ENCODE peak calls at places on chromosome 5, in nine cellular contexts. One of them, this sample, is unnamed. For H3K4me1, the result is how much of the 10 kb centered on the place peaks cover.

GRCh38 chr5:176851871-176852270 is 41.5 kb downstream of the UNC5A start:
- DNase-seq in Peyer's patch: no peak
- DNase-seq in right cardiac atrium: peak
- DNase-seq in CD4-positive, alpha-beta memory T cell: no peak
- DNase-seq in cardiac muscle cell: no peak
- DNase-seq in kidney: no peak
- DNase-seq in stomach: no peak
- DNase-seq in GM23248: no peak
- DNase-seq in A549: no peak
- DNase-seq in this sample: no peak

GRCh38 chr5:83608122-83608521 is 112.5 kb downstream of the HAPLN1 start:
- DNase-seq in kidney: no peak
- DNase-seq in right cardiac atrium: peak
- DNase-seq in stomach: peak
- DNase-seq in cardiac muscle cell: peak
- DNase-seq in GM23248: peak
- DNase-seq in A549: peak
- DNase-seq in CD4-positive, alpha-beta memory T cell: no peak
- DNase-seq in Peyer's patch: no peak
- DNase-seq in this sample: peak

GRCh38 chr5:111668713-111669112 is 88.3 kb downstream of the NREP start:
- DNase-seq in GM23248: peak
- DNase-seq in cardiac muscle cell: no peak
- DNase-seq in kidney: no peak
- DNase-seq in CD4-positive, alpha-beta memory T cell: no peak
- DNase-seq in A549: no peak
- DNase-seq in stomach: no peak
- DNase-seq in Peyer's patch: no peak
- DNase-seq in right cardiac atrium: no peak
- DNase-seq in this sample: no peak

GRCh38 chr5:55626805-55627204 is 85.3 kb downstream of the SLC38A9 start:
- DNase-seq in CD4-positive, alpha-beta memory T cell: no peak
- DNase-seq in kidney: no peak
- DNase-seq in GM23248: peak
- DNase-seq in right cardiac atrium: no peak
- DNase-seq in stomach: no peak
- DNase-seq in A549: no peak
- DNase-seq in Peyer's patch: no peak
- DNase-seq in cardiac muscle cell: no peak
- DNase-seq in this sample: no peak

GRCh38 chr5:11050596-11051304 is 289.7 kb upstream of the DAP start:
- DNase-seq in CD4-positive, alpha-beta memory T cell: no peak
- DNase-seq in stomach: no peak
- DNase-seq in GM23248: peak
- DNase-seq in Peyer's patch: no peak
- DNase-seq in A549: no peak
- DNase-seq in kidney: no peak
- DNase-seq in right cardiac atrium: no peak
- DNase-seq in cardiac muscle cell: no peak
- DNase-seq in this sample: no peak

GRCh38 chr5:35771321-35771720 is 85.4 kb upstream of the IL7R start:
- DNase-seq in A549: no peak
- DNase-seq in kidney: no peak
- DNase-seq in cardiac muscle cell: peak
- DNase-seq in GM23248: peak
- DNase-seq in Peyer's patch: no peak
- DNase-seq in stomach: no peak
- DNase-seq in right cardiac atrium: no peak
- DNase-seq in CD4-positive, alpha-beta memory T cell: no peak
- DNase-seq in this sample: no peak

GRCh38 chr5:68962632-68963484 is 131.0 kb upstream of the SLC30A5 start:
- DNase-seq in CD4-positive, alpha-beta memory T cell: no peak
- DNase-seq in Peyer's patch: peak
- DNase-seq in kidney: peak
- DNase-seq in A549: peak
- DNase-seq in right cardiac atrium: peak
- DNase-seq in GM23248: peak
- DNase-seq in stomach: peak
- DNase-seq in cardiac muscle cell: peak
- DNase-seq in this sample: peak

GRCh38 chr5:163756170-163756569 is 250.8 kb downstream of the MAT2B start:
- DNase-seq in Peyer's patch: no peak
- DNase-seq in kidney: no peak
- DNase-seq in right cardiac atrium: no peak
- DNase-seq in A549: no peak
- DNase-seq in CD4-positive, alpha-beta memory T cell: no peak
- DNase-seq in stomach: no peak
- DNase-seq in cardiac muscle cell: no peak
- DNase-seq in GM23248: no peak
- DNase-seq in this sample: no peak

GRCh38 chr5:98781964-98782363 is 8.5 kb downstream of the RGMB start:
- DNase-seq in A549: no peak
- DNase-seq in stomach: no peak
- DNase-seq in GM23248: peak
- DNase-seq in cardiac muscle cell: no peak
- DNase-seq in CD4-positive, alpha-beta memory T cell: no peak
- DNase-seq in kidney: no peak
- DNase-seq in Peyer's patch: no peak
- DNase-seq in right cardiac atrium: no peak
- DNase-seq in this sample: no peak

GRCh38 chr5:98779264-98779877 is 5.9 kb downstream of the RGMB start:
- DNase-seq in GM23248: peak
- DNase-seq in cardiac muscle cell: no peak
- DNase-seq in stomach: peak
- DNase-seq in Peyer's patch: peak
- DNase-seq in CD4-positive, alpha-beta memory T cell: no peak
- DNase-seq in right cardiac atrium: no peak
- DNase-seq in kidney: no peak
- DNase-seq in A549: no peak
- DNase-seq in this sample: peak

GRCh38 chr5:98783051-98783649 is 9.7 kb downstream of the RGMB start:
- DNase-seq in kidney: no peak
- DNase-seq in CD4-positive, alpha-beta memory T cell: no peak
- DNase-seq in A549: no peak
- DNase-seq in stomach: no peak
- DNase-seq in GM23248: peak
- DNase-seq in right cardiac atrium: no peak
- DNase-seq in cardiac muscle cell: no peak
- DNase-seq in Peyer's patch: no peak
- DNase-seq in this sample: no peak

GRCh38 chr5:98780390-98780789 is 6.9 kb downstream of the RGMB start:
- DNase-seq in right cardiac atrium: no peak
- DNase-seq in GM23248: peak
- DNase-seq in Peyer's patch: no peak
- DNase-seq in A549: no peak
- DNase-seq in stomach: no peak
- DNase-seq in CD4-positive, alpha-beta memory T cell: no peak
- DNase-seq in cardiac muscle cell: peak
- DNase-seq in kidney: no peak
- DNase-seq in this sample: peak

DNA sequence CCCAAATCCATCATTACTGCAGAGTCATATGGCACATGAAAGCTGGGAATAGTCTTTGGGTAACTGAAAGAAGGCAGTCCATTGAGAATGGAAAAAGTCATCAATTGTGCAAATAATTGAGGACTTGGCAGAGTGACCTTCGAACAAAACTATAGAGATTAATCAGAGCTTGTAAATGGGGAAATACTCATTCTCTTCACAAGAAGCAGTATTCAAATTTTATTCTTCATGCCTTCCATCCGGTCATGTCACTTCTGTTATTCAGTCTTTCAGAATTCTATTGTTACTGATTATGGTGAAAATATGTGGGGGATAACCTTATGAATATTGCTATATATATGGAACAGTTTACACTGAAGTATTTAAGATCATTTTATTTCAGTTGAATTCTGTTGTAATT is 8.1 kb downstream of the RGMB start:
- DNase-seq in A549: no peak
- DNase-seq in GM23248: peak
- DNase-seq in kidney: no peak
- DNase-seq in cardiac muscle cell: no peak
- DNase-seq in CD4-positive, alpha-beta memory T cell: no peak
- DNase-seq in stomach: no peak
- DNase-seq in Peyer's patch: no peak
- DNase-seq in right cardiac atrium: no peak
- DNase-seq in this sample: no peak
- H3K4me1 ChIP-seq in A549: under half
- H3K4me1 ChIP-seq in GM23248: half or more
- H3K4me1 ChIP-seq in kidney: under half
- H3K4me1 ChIP-seq in cardiac muscle cell: under half
- H3K4me1 ChIP-seq in CD4-positive, alpha-beta memory T cell: under half
- H3K4me1 ChIP-seq in stomach: half or more
- H3K4me1 ChIP-seq in Peyer's patch: under half
- H3K4me1 ChIP-seq in right cardiac atrium: under half
- H3K4me1 ChIP-seq in this sample: under half

GRCh38 chr5:14148890-14149671 is 5.9 kb downstream of the TRIO start:
- DNase-seq in stomach: no peak
- DNase-seq in A549: no peak
- DNase-seq in right cardiac atrium: no peak
- DNase-seq in Peyer's patch: peak
- DNase-seq in kidney: no peak
- DNase-seq in cardiac muscle cell: no peak
- DNase-seq in CD4-positive, alpha-beta memory T cell: no peak
- DNase-seq in GM23248: no peak
- DNase-seq in this sample: peak

GRCh38 chr5:14146725-14147124 is 3.6 kb downstream of the TRIO start:
- DNase-seq in Peyer's patch: peak
- DNase-seq in kidney: no peak
- DNase-seq in cardiac muscle cell: no peak
- DNase-seq in GM23248: peak
- DNase-seq in A549: no peak
- DNase-seq in stomach: no peak
- DNase-seq in right cardiac atrium: no peak
- DNase-seq in CD4-positive, alpha-beta memory T cell: no peak
- DNase-seq in this sample: peak

GRCh38 chr5:14148483-14148882 is 5.3 kb downstream of the TRIO start:
- DNase-seq in right cardiac atrium: no peak
- DNase-seq in kidney: no peak
- DNase-seq in CD4-positive, alpha-beta memory T cell: no peak
- DNase-seq in stomach: no peak
- DNase-seq in A549: no peak
- DNase-seq in GM23248: no peak
- DNase-seq in cardiac muscle cell: no peak
- DNase-seq in Peyer's patch: no peak
- DNase-seq in this sample: no peak

GRCh38 chr5:14145356-14146334 is 2.5 kb downstream of the TRIO start:
- DNase-seq in GM23248: peak
- DNase-seq in kidney: no peak
- DNase-seq in right cardiac atrium: no peak
- DNase-seq in cardiac muscle cell: no peak
- DNase-seq in stomach: no peak
- DNase-seq in CD4-positive, alpha-beta memory T cell: no peak
- DNase-seq in Peyer's patch: no peak
- DNase-seq in A549: no peak
- DNase-seq in this sample: peak

GRCh38 chr5:14147210-14147609 is 4.1 kb downstream of the TRIO start:
- DNase-seq in CD4-positive, alpha-beta memory T cell: no peak
- DNase-seq in cardiac muscle cell: no peak
- DNase-seq in kidney: no peak
- DNase-seq in right cardiac atrium: no peak
- DNase-seq in stomach: no peak
- DNase-seq in A549: no peak
- DNase-seq in GM23248: no peak
- DNase-seq in Peyer's patch: no peak
- DNase-seq in this sample: no peak
- H3K27ac ChIP-seq in CD4-positive, alpha-beta memory T cell: no peak
- H3K27ac ChIP-seq in cardiac muscle cell: no peak
- H3K27ac ChIP-seq in kidney: peak
- H3K27ac ChIP-seq in right cardiac atrium: peak
- H3K27ac ChIP-seq in stomach: peak
- H3K27ac ChIP-seq in A549: no peak
- H3K27ac ChIP-seq in GM23248: peak
- H3K27ac ChIP-seq in Peyer's patch: peak
- H3K27ac ChIP-seq in this sample: no peak

DNA sequence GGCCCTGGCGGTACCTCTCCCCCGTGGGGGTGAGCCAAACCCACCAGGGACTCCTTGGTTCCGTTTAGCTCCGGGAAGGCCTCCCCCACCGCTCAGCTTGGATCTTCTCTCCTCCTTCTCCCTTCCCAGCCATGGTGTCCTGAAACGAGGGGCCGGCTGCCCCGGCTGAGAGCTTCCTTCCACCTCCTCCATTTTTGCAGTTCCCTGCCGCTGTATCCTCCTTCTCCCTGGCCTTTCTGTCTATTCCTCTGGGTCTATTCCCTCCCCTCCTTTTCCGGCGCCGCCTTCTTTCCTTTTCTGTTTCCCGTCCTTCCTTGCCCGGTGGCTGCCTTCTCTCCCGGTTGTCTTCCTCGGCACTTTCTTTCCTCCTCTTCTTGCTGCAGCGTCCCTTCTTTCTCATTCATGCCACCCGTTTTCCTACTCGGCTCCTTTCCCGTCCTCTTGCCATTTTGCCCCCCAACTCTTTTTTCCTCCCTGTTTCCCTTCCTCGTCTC is 110.4 kb downstream of the LIFR start:
- DNase-seq in Peyer's patch: no peak
- DNase-seq in stomach: no peak
- DNase-seq in cardiac muscle cell: no peak
- DNase-seq in kidney: no peak
- DNase-seq in CD4-positive, alpha-beta memory T cell: no peak
- DNase-seq in right cardiac atrium: no peak
- DNase-seq in GM23248: no peak
- DNase-seq in A549: no peak
- DNase-seq in this sample: no peak
- H3K4me3 ChIP-seq in Peyer's patch: no peak
- H3K4me3 ChIP-seq in stomach: peak
- H3K4me3 ChIP-seq in cardiac muscle cell: no peak
- H3K4me3 ChIP-seq in kidney: peak
- H3K4me3 ChIP-seq in CD4-positive, alpha-beta memory T cell: no peak
- H3K4me3 ChIP-seq in right cardiac atrium: peak
- H3K4me3 ChIP-seq in GM23248: no peak
- H3K4me3 ChIP-seq in A549: no peak
- H3K4me3 ChIP-seq in this sample: no peak

GRCh38 chr5:173782671-173783101 is 105.5 kb upstream of the CPEB4 start:
- DNase-seq in A549: no peak
- DNase-seq in Peyer's patch: no peak
- DNase-seq in kidney: no peak
- DNase-seq in cardiac muscle cell: no peak
- DNase-seq in CD4-positive, alpha-beta memory T cell: no peak
- DNase-seq in right cardiac atrium: no peak
- DNase-seq in stomach: no peak
- DNase-seq in GM23248: peak
- DNase-seq in this sample: no peak

GRCh38 chr5:173789031-173789920 is 98.9 kb upstream of the CPEB4 start:
- DNase-seq in kidney: no peak
- DNase-seq in Peyer's patch: peak
- DNase-seq in right cardiac atrium: no peak
- DNase-seq in stomach: peak
- DNase-seq in A549: no peak
- DNase-seq in GM23248: peak
- DNase-seq in CD4-positive, alpha-beta memory T cell: no peak
- DNase-seq in cardiac muscle cell: peak
- DNase-seq in this sample: peak

GRCh38 chr5:173786296-173787187 is 101.6 kb upstream of the CPEB4 start:
- DNase-seq in kidney: peak
- DNase-seq in cardiac muscle cell: no peak
- DNase-seq in stomach: no peak
- DNase-seq in right cardiac atrium: no peak
- DNase-seq in CD4-positive, alpha-beta memory T cell: no peak
- DNase-seq in GM23248: no peak
- DNase-seq in Peyer's patch: peak
- DNase-seq in A549: no peak
- DNase-seq in this sample: no peak

GRCh38 chr5:173785421-173785820 is 102.7 kb upstream of the CPEB4 start:
- DNase-seq in cardiac muscle cell: no peak
- DNase-seq in right cardiac atrium: no peak
- DNase-seq in kidney: no peak
- DNase-seq in stomach: no peak
- DNase-seq in A549: no peak
- DNase-seq in Peyer's patch: peak
- DNase-seq in CD4-positive, alpha-beta memory T cell: no peak
- DNase-seq in GM23248: no peak
- DNase-seq in this sample: no peak

DNA sequence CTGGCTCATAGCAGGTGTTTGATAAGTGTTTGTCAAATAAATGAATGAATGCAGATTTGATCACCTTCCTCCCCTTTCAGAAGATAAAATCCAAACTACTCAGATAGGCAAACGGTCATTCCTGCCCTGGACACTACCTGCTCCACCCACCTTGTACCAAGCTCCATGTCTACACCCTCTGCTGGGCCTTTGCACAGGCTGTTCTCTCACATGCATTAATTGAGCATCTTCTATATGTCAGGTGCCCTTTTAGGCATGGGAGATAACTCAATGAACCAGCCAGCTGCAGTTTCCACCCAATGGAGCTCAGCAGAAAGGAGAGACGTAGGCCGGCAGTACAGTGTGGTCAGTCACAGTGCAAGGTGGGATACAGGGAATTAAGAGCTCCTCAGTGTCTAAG is 102.3 kb upstream of the CPEB4 start:
- DNase-seq in A549: no peak
- DNase-seq in GM23248: no peak
- DNase-seq in kidney: no peak
- DNase-seq in cardiac muscle cell: no peak
- DNase-seq in CD4-positive, alpha-beta memory T cell: no peak
- DNase-seq in right cardiac atrium: no peak
- DNase-seq in Peyer's patch: no peak
- DNase-seq in stomach: no peak
- DNase-seq in this sample: no peak
- H3K4me1 ChIP-seq in A549: under half
- H3K4me1 ChIP-seq in GM23248: under half
- H3K4me1 ChIP-seq in kidney: under half
- H3K4me1 ChIP-seq in cardiac muscle cell: under half
- H3K4me1 ChIP-seq in CD4-positive, alpha-beta memory T cell: under half
- H3K4me1 ChIP-seq in right cardiac atrium: under half
- H3K4me1 ChIP-seq in Peyer's patch: under half
- H3K4me1 ChIP-seq in stomach: under half
- H3K4me1 ChIP-seq in this sample: under half

This sample was measured in small intestine.